ENCODE peak calls at places on chromosomes 4 and X, in four cellular contexts. K is IMR-90, T is K562, V is GM12878. Q is an unnamed sample.

GRCh38 chrX:12042615-12043014 is 95.7 kb upstream of the FRMPD4 start:
- DNase-seq in K (no peak), T (no peak), V (no peak), Q (no peak)

GRCh38 chr4:175614880-175615279 is 197.2 kb downstream of the GPM6A start:
- DNase-seq in K (no peak), T (no peak), V (no peak), Q (no peak)

GRCh38 chr4:48602222-48602621 is 112.2 kb downstream of the ZAR1 start:
- DNase-seq in K (peak), T (no peak), V (no peak), Q (no peak)

GRCh38 chrX:10660171-10660570 is 39.8 kb upstream of the MID1 start:
- DNase-seq in K (no peak), T (no peak), V (no peak), Q (no peak)

GRCh38 chrX:130086414-130087207 is 23.7 kb downstream of the ELF4 start:
- DNase-seq in K (no peak), T (no peak), V (no peak), Q (no peak)

GRCh38 chr4:47270226-47270888 is 193.1 kb downstream of the COMMD8 start:
- DNase-seq in K (peak), T (no peak), V (no peak), Q (no peak)

GRCh38 chrX:48530736-48531135 is 8.8 kb upstream of the TBC1D25 start:
- DNase-seq in K (no peak), T (no peak), V (no peak), Q (no peak)

GRCh38 chr4:147136308-147136707 is 190.6 kb upstream of the TTC29 start:
- DNase-seq in K (peak), T (no peak), V (no peak), Q (no peak)

GRCh38 chr4:13893221-13893620 is 265.7 kb upstream of the BOD1L1 start:
- DNase-seq in K (peak), T (no peak), V (no peak), Q (no peak)

GRCh38 chr4:73919691-73920090 is 50.5 kb downstream of the CXCL1 start:
- DNase-seq in K (peak), T (no peak), V (no peak), Q (no peak)

GRCh38 chr4:73916172-73916925 is 47.2 kb downstream of the CXCL1 start:
- DNase-seq in K (no peak), T (no peak), V (no peak), Q (no peak)

GRCh38 chr4:73918058-73918457 is 48.9 kb downstream of the CXCL1 start:
- DNase-seq in K (no peak), T (no peak), V (no peak), Q (no peak)

GRCh38 chr4:73914071-73914470 is 44.9 kb downstream of the CXCL1 start:
- DNase-seq in K (no peak), T (peak), V (no peak), Q (no peak)

DNA sequence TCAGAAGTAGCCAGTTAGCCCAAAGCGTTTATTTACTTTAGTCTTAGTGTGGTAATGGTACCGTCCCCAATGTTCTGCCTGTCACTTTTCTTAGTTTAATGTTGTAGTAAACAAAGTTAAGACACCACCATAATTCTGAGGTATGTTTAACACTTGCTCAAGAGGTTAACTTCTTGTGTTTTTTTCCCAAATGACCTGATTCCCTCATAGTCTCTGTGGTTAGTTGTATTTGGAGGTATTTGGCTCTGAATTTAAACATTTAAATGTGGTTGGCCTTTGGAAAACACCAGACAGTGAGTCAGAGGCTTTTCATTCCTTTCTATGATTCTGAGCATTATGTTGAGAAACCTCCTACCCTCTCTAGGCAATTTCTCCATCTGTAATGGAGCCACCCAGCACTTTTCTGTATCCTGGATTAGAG is 47.9 kb downstream of the CXCL1 start:
- DNase-seq in K (peak), T (no peak), V (no peak), Q (no peak)
- TF ChIP-seq RCOR1 in K (no peak), T (no peak), V (no peak), Q (no peak)

DNA sequence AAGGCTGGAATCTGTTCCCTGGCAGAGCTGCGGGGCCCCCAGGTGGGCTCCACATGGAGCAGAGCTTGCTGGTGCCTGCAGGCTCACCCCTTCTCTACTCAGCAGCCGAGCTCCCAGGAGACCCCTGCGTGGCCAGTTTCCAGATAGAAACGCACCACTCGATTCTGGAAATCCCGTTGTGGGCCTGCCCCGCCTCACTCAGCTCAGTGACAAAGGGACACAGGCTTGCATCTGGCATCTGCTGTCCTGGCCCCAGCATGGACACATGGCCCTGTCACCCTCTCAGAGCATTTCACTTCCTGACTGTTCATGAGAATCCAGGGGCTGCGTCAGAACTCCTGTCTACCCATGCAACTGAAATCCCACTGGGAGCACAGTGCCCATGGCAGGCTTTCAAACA is 20.5 kb upstream of the C4orf50 start:
- DNase-seq in K (no peak), T (no peak), V (no peak), Q (no peak)
- H3K4me2 ChIP-seq in K (no peak), T (no peak), V (no peak), Q (no peak)

GRCh38 chr4:133621628-133622027 is 472.5 kb downstream of the PCDH10 start:
- DNase-seq in K (no peak), T (no peak), V (no peak), Q (no peak)

GRCh38 chr4:133624744-133625143 is 475.6 kb downstream of the PCDH10 start:
- DNase-seq in K (no peak), T (peak), V (no peak), Q (no peak)

GRCh38 chr4:133623847-133624246 is 474.8 kb downstream of the PCDH10 start:
- DNase-seq in K (no peak), T (no peak), V (no peak), Q (no peak)

DNA sequence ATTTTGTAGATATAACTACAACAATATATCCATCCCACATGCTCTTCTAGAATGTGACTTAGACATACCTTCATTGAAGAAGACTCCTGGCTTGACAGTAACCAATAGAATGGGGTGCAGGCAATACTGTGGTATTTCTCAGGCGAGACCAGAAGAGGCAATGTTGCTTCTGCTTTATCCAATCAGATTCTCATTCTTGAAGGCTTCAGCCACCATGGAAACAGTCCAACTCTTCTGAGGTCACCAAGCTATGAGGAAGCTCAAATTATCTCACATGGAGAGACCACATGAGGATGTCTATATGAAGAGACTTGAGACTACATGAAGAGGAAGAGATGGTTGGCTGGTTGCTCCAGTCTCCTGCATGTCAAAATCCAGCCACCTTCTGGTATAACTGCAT is 469.9 kb downstream of the PCDH10 start:
- DNase-seq in K (no peak), T (peak), V (no peak), Q (no peak)
- TF ChIP-seq MXI1 in K (no peak), T (no peak), V (no peak), Q (no peak)

GRCh38 chr4:41358626-41359025 is 101.9 kb downstream of the UCHL1 start:
- DNase-seq in K (no peak), T (no peak), V (no peak), Q (peak)
- TF ChIP-seq RCOR1 in K (no peak), T (no peak), V (no peak), Q (peak)

DNA sequence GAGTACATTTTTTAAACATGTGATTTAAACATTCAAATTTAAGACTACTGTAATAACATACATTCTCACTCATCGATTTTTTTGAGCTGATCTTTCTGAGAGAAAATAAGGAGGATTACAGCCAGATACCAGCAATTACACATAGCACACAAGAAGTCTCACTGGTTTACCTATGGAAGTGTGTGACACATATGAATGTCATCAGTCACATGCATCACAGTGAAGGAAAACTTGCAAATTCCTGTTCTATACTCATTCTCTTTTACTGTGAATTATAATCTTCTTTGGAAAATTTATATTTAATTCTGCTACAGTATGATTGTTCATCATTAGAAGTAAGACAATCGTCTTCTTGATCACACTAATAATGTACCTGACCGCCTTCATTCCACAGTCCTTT is 21.3 kb upstream of the BMP2K start:
- DNase-seq in K (no peak), T (no peak), V (no peak), Q (no peak)
- H3K4me2 ChIP-seq in K (no peak), T (no peak), V (no peak), Q (no peak)

DNA sequence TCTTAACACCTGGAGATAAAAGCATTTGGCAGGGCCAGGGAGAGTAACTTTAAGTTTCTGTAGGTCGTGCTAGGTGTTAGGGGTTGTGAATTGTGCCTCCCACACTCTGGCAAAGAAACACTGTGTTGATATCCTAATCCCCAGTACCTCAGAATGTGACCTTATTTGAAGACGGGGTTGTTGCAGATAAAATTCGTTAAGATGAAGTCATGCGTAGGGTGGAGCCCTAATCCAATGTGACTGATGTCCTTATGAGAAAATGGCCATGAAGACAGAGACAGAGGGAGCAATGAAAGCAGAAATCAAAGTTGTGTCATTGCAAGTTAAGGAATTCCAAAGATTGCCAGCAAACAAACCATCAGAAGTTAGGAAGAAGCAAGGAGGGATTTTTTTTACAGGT is 40.5 kb upstream of the BBS12 start:
- DNase-seq in K (no peak), T (peak), V (no peak), Q (no peak)
- TF ChIP-seq MXI1 in K (no peak), T (no peak), V (no peak), Q (no peak)

GRCh38 chrX:149493567-149494562 is 11.2 kb downstream of the IDS start:
- DNase-seq in K (no peak), T (peak), V (no peak), Q (no peak)

GRCh38 chrX:149494844-149495565 is 10.1 kb downstream of the IDS start:
- DNase-seq in K (no peak), T (no peak), V (no peak), Q (no peak)

GRCh38 chrX:149497054-149497453 is 8.1 kb downstream of the IDS start:
- DNase-seq in K (no peak), T (no peak), V (no peak), Q (no peak)

GRCh38 chrX:149497626-149498025 is 7.5 kb downstream of the IDS start:
- DNase-seq in K (peak), T (no peak), V (no peak), Q (no peak)

GRCh38 chrX:149495573-149496071 is 9.5 kb downstream of the IDS start:
- DNase-seq in K (peak), T (no peak), V (no peak), Q (no peak)
- TF ChIP-seq RCOR1 in K (no peak), T (no peak), V (no peak), Q (no peak)

GRCh38 chr4:94457692-94458106 is 6.0 kb downstream of the PDLIM5 start:
- DNase-seq in K (no peak), T (no peak), V (no peak), Q (peak)

GRCh38 chr4:94459462-94460161 is 7.9 kb downstream of the PDLIM5 start:
- DNase-seq in K (no peak), T (peak), V (no peak), Q (no peak)

GRCh38 chr4:94461506-94461905 is 9.8 kb downstream of the PDLIM5 start:
- DNase-seq in K (no peak), T (no peak), V (no peak), Q (no peak)

GRCh38 chr4:94455081-94455480 is 3.3 kb downstream of the PDLIM5 start:
- DNase-seq in K (peak), T (peak), V (no peak), Q (no peak)

DNA sequence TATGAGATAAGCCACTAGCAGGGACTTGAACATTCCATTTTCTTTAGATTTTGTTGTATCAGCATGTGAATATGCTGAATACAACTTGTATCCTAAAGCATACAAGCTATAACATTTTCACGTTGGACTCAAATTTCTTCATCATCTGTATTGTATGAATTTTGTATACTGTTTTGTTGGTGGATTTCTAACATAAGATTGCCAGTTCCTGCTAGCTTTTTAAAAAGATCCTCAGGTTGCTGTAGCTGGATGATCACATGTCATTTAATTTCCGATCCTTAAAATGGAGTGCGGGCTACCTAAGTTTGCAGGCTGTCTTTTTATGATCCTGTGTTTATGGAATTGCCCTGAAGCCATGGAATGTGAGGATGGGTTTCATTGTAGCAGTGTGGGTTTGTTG is 6.9 kb downstream of the PDLIM5 start:
- DNase-seq in K (no peak), T (no peak), V (no peak), Q (no peak)
- H3K4me2 ChIP-seq in K (no peak), T (peak), V (no peak), Q (no peak)

GRCh38 chr4:11424000-11424399 is 4.7 kb downstream of the HS3ST1 start:
- DNase-seq in K (peak), T (peak), V (no peak), Q (peak)
- TF ChIP-seq MXI1 in K (no peak), T (no peak), V (no peak), Q (no peak)

Q was measured in SK-N-SH.